ENCODE peak calls at places on chromosome 10, in five cellular contexts. M is IMR-90, G is neuronal stem cell, E is H1, S is mesenchymal stem cell. U is an unnamed sample.

GRCh38 chr10:6917125-6917524 is 337.0 kb upstream of the PRKCQ start:
- DNase-seq in M (no peak), G (no peak), E (no peak), S (no peak), U (no peak)

GRCh38 chr10:117638664-117639200 is 96.2 kb downstream of the EMX2 start:
- DNase-seq in M (no peak), G (no peak), E (no peak), S (no peak), U (no peak)

GRCh38 chr10:124354411-124355382 is 64.0 kb downstream of the OAT start:
- DNase-seq in M (peak; percentile 38), G (peak; percentile 15), E (no peak), S (peak; percentile 70), U (peak; percentile 55)

GRCh38 chr10:120979435-120980315 is 128.5 kb downstream of the WDR11 start:
- DNase-seq in M (no peak), G (peak; percentile 32), E (peak; percentile 74), S (peak; percentile 14), U (peak; percentile 45)

GRCh38 chr10:3077940-3078630 is 10.7 kb downstream of the PFKP start:
- DNase-seq in M (no peak), G (no peak), E (no peak), S (no peak), U (peak; percentile 59)

GRCh38 chr10:58350619-58351323 is 16.0 kb downstream of the UBE2D1 start:
- DNase-seq in M (peak; percentile 57), G (no peak), E (no peak), S (no peak), U (no peak)

GRCh38 chr10:86349474-86349873 is 17.1 kb downstream of the GRID1 start:
- DNase-seq in M (no peak), G (no peak), E (peak; percentile 63), S (peak; percentile 9), U (peak; percentile 91)

GRCh38 chr10:46229144-46229563 is 57.6 kb upstream of the ANTXRL start:
- DNase-seq in M (no peak), G (peak; percentile 47), E (peak; percentile 86), S (peak; percentile 18), U (peak; percentile 84)

GRCh38 chr10:69180525-69181204 is 631 bp downstream of the SUPV3L1 start:
- DNase-seq in M (peak; percentile 32), G (peak; percentile 9), E (no peak), S (peak; percentile 57), U (peak; percentile 71)

GRCh38 chr10:48964038-48964437 is 24.4 kb upstream of the LRRC18 start:
- DNase-seq in M (no peak), G (no peak), E (no peak), S (no peak), U (no peak)

GRCh38 chr10:5632430-5632829 is 34.0 kb downstream of the ASB13 start:
- DNase-seq in M (no peak), G (no peak), E (no peak), S (no peak), U (peak; percentile 42)

GRCh38 chr10:88062385-88062784 is 199.0 kb downstream of the PTEN start:
- DNase-seq in M (peak; percentile 30), G (no peak), E (no peak), S (peak; percentile 87), U (no peak)

GRCh38 chr10:104056619-104057273 is 28.9 kb downstream of the COL17A1 start:
- DNase-seq in M (no peak), G (no peak), E (no peak), S (no peak), U (peak; percentile 28)

GRCh38 chr10:113820507-113820906 is 33.4 kb downstream of the DCLRE1A start:
- DNase-seq in M (no peak), G (no peak), E (peak; percentile 74), S (no peak), U (peak; percentile 51)

GRCh38 chr10:132346806-132347205 is 14.8 kb downstream of the LRRC27 start:
- DNase-seq in M (no peak), G (no peak), E (no peak), S (no peak), U (no peak)

GRCh38 chr10:550665-551460 is 138.6 kb downstream of the DIP2C start:
- DNase-seq in M (no peak), G (no peak), E (no peak), S (no peak), U (no peak)

GRCh38 chr10:18681366-18681765 is 22.1 kb downstream of the ARL5B start:
- DNase-seq in M (peak; percentile 50), G (no peak), E (no peak), S (peak; percentile 34), U (no peak)

GRCh38 chr10:29470355-29470705 is 164.4 kb downstream of the SVIL start:
- DNase-seq in M (no peak), G (peak; percentile 30), E (peak; percentile 91), S (no peak), U (peak; percentile 68)

GRCh38 chr10:53025172-53025651 is 252.6 kb upstream of the MBL2 start:
- DNase-seq in M (peak; percentile 21), G (no peak), E (no peak), S (no peak), U (no peak)

GRCh38 chr10:76514891-76515290 is 1083.5 kb downstream of the LRMDA start:
- DNase-seq in M (no peak), G (no peak), E (no peak), S (no peak), U (no peak)

GRCh38 chr10:129694633-129695356 is 227.8 kb downstream of the MGMT start:
- DNase-seq in M (no peak), G (no peak), E (no peak), S (no peak), U (no peak)

GRCh38 chr10:11119843-11120242 is 102.2 kb downstream of the CELF2 start:
- DNase-seq in M (no peak), G (no peak), E (no peak), S (no peak), U (no peak)

GRCh38 chr10:29757551-29758297 is 123.0 kb upstream of the SVIL start:
- DNase-seq in M (peak; percentile 68), G (no peak), E (no peak), S (peak; percentile 55), U (no peak)

GRCh38 chr10:110837418-110838120 is 34.2 kb upstream of the PDCD4 start:
- DNase-seq in M (no peak), G (no peak), E (no peak), S (no peak), U (no peak)

GRCh38 chr10:110833941-110834621 is 37.6 kb upstream of the PDCD4 start:
- DNase-seq in M (no peak), G (no peak), E (no peak), S (no peak), U (no peak)

GRCh38 chr10:110834622-110835219 is 37.0 kb upstream of the PDCD4 start:
- DNase-seq in M (no peak), G (peak; percentile 37), E (no peak), S (peak; percentile 37), U (peak; percentile 83)

GRCh38 chr10:110833234-110833940 is 38.3 kb upstream of the PDCD4 start:
- DNase-seq in M (no peak), G (no peak), E (no peak), S (no peak), U (no peak)

DNA sequence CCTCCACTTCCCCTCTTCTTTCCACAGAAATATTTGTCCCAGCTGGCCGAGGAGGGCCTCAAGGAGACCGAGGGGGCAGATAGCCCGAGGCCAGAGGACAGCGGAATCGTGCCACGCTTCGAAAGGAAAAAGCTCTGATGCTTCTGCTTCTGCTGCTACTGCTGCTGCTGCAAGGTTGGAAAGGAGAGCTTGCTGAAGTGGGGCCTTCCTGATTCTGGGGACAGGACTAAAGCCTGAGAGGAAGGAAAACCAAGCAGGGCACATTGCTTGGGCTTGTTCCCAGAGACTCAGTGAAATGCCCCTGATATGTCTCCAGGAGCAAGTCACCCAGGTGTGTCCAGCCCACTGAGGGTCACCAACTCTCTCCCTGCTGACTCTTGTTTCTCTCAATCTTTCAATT is 35.9 kb upstream of the PDCD4 start:
- DNase-seq in M (no peak), G (no peak), E (no peak), S (no peak), U (no peak)
- H2BK15ac ChIP-seq in M (no peak overlapping the region), G (peak overlapping the region; percentile 27), E (no peak overlapping the region), S (no peak overlapping the region), U (no peak overlapping the region)

GRCh38 chr10:101012525-101013364 is 13.1 kb downstream of the LZTS2 start:
- DNase-seq in M (peak; percentile 95), G (peak; percentile 77), E (peak; percentile 88), S (peak; percentile 96), U (peak; percentile 92)
- H3K4me3 ChIP-seq in M (no peak overlapping the region), G (no peak overlapping the region), E (no peak overlapping the region), S (no peak overlapping the region), U (no peak overlapping the region)

DNA sequence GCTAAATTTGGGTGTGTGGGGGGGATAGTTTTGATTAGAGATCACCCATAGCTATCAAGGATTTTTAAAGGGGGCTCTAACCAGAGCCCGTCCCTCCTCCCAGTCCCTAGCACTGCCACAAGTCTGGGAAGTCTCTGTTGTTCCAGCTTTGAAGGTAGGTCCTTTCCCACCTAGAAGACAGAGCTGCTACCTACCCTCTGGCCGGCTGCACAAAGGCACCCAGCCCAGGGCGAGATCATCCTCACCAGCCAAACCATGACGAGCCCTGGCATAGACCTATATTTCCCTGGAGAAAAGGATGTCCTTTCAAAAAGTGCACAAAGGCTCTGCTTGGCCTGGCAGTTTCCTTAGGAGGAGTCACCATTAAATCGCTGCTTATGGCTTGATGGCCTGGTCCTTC is 147.8 kb downstream of the CYP26A1 start:
- DNase-seq in M (no peak), G (no peak), E (no peak), S (no peak), U (no peak)
- H2BK15ac ChIP-seq in M (no peak overlapping the region), G (no peak overlapping the region), E (no peak overlapping the region), S (no peak overlapping the region), U (no peak overlapping the region)

GRCh38 chr10:96371356-96371755 is 12.6 kb upstream of the OPALIN start:
- DNase-seq in M (no peak), G (no peak), E (no peak), S (no peak), U (no peak)

GRCh38 chr10:96370575-96371157 is 11.9 kb upstream of the OPALIN start:
- DNase-seq in M (peak; percentile 17), G (peak; percentile 58), E (peak; percentile 88), S (peak; percentile 32), U (peak; percentile 76)

GRCh38 chr10:96367470-96367869 is 8.7 kb upstream of the OPALIN start:
- DNase-seq in M (no peak), G (no peak), E (no peak), S (no peak), U (no peak)

GRCh38 chr10:96369890-96370574 is 11.2 kb upstream of the OPALIN start:
- DNase-seq in M (no peak), G (no peak), E (no peak), S (no peak), U (no peak)

DNA sequence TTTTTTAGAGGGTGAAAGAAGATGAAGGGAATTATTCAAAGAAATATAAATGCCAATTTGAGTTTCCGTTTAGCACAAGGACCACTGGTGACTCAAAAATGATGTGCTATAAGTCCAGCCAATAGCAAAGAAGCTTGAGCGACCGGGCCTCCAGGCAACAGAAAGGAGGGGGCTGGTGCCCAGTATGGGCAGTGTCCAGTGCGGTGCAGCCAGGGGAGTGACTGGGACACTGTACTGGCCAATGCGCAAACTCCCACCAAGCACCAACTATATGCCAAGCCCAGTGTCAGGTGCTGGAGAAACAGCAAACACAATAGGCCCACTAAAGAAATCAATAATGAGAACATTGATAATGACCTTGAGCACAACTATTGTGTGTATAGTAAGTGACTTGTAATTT is 10.2 kb upstream of the OPALIN start:
- DNase-seq in M (no peak), G (no peak), E (no peak), S (no peak), U (no peak)
- H3K4me3 ChIP-seq in M (no peak overlapping the region), G (no peak overlapping the region), E (no peak overlapping the region), S (no peak overlapping the region), U (no peak overlapping the region)